ENCODE peak calls at places on chromosomes 16 and 17, in five cellular contexts. One of them, this sample, is unnamed.
A peak's percentile ranks its signal among the peaks of the same experiment; 100 is the strongest.

GRCh38 chr17:58019521-58019920 is 12.5 kb upstream of the SRSF1 start:
- DNase-seq in OCI-LY7: no peak
- DNase-seq in pancreas: no peak
- DNase-seq in K562: no peak
- DNase-seq in MM.1S: no peak
- DNase-seq in this sample: no peak

GRCh38 chr17:57401556-57402488 is 145.5 kb downstream of the MSI2 start:
- DNase-seq in OCI-LY7: peak; percentile 51
- DNase-seq in MM.1S: no peak
- DNase-seq in pancreas: no peak
- DNase-seq in K562: peak; percentile 50
- DNase-seq in this sample: no peak

GRCh38 chr17:74215332-74215727 is 2.0 kb downstream of the TTYH2 start:
- DNase-seq in OCI-LY7: peak; percentile 27
- DNase-seq in MM.1S: no peak
- DNase-seq in K562: no peak
- DNase-seq in pancreas: no peak
- DNase-seq in this sample: no peak

GRCh38 chr16:255183-255582 is 20.6 kb downstream of the RGS11 start:
- DNase-seq in pancreas: no peak
- DNase-seq in K562: no peak
- DNase-seq in MM.1S: no peak
- DNase-seq in OCI-LY7: no peak
- DNase-seq in this sample: no peak

GRCh38 chr17:1012823-1013728 is 16.1 kb downstream of the TIMM22 start:
- DNase-seq in pancreas: no peak
- DNase-seq in K562: no peak
- DNase-seq in OCI-LY7: no peak
- DNase-seq in MM.1S: no peak
- DNase-seq in this sample: no peak

GRCh38 chr16:12794486-12795399 is 8.9 kb downstream of the CPPED1 start:
- DNase-seq in MM.1S: no peak
- DNase-seq in pancreas: no peak
- DNase-seq in K562: peak; percentile 68
- DNase-seq in OCI-LY7: peak; percentile 48
- DNase-seq in this sample: no peak

GRCh38 chr17:16150251-16150859 is 65.0 kb downstream of the NCOR1 start:
- DNase-seq in K562: no peak
- DNase-seq in MM.1S: no peak
- DNase-seq in pancreas: no peak
- DNase-seq in OCI-LY7: no peak
- DNase-seq in this sample: no peak

GRCh38 chr17:80212109-80212508 is 8.0 kb downstream of the SGSH start:
- DNase-seq in MM.1S: no peak
- DNase-seq in K562: no peak
- DNase-seq in pancreas: no peak
- DNase-seq in OCI-LY7: no peak
- DNase-seq in this sample: no peak

GRCh38 chr16:23124315-23124714 is 24.9 kb downstream of the USP31 start:
- DNase-seq in OCI-LY7: no peak
- DNase-seq in MM.1S: no peak
- DNase-seq in pancreas: no peak
- DNase-seq in K562: no peak
- DNase-seq in this sample: no peak

GRCh38 chr16:3984111-3985060 is 103.9 kb upstream of the CREBBP start:
- DNase-seq in OCI-LY7: no peak
- DNase-seq in K562: no peak
- DNase-seq in MM.1S: no peak
- DNase-seq in pancreas: no peak
- DNase-seq in this sample: no peak

GRCh38 chr17:83064021-83064731 is 15.2 kb upstream of the METRNL start:
- DNase-seq in pancreas: peak; percentile 8
- DNase-seq in K562: no peak
- DNase-seq in OCI-LY7: no peak
- DNase-seq in MM.1S: no peak
- DNase-seq in this sample: no peak

GRCh38 chr16:1474471-1474795 is 395 bp downstream of the CLCN7 start:
- DNase-seq in K562: peak; percentile 38
- DNase-seq in pancreas: no peak
- DNase-seq in MM.1S: no peak
- DNase-seq in OCI-LY7: no peak
- DNase-seq in this sample: no peak

GRCh38 chr16:28289939-28290862 is 2.1 kb upstream of the SBK1 start:
- DNase-seq in OCI-LY7: no peak
- DNase-seq in MM.1S: no peak
- DNase-seq in pancreas: no peak
- DNase-seq in K562: no peak
- DNase-seq in this sample: no peak

GRCh38 chr16:57544129-57544653 is 1.7 kb downstream of the ADGRG5 start:
- DNase-seq in K562: peak; percentile 76
- DNase-seq in MM.1S: peak; percentile 78
- DNase-seq in OCI-LY7: peak; percentile 83
- DNase-seq in pancreas: no peak
- DNase-seq in this sample: no peak

GRCh38 chr17:80899402-80900268 is 92.0 kb upstream of the CHMP6 start:
- DNase-seq in OCI-LY7: peak; percentile 45
- DNase-seq in K562: peak; percentile 74
- DNase-seq in MM.1S: no peak
- DNase-seq in pancreas: no peak
- DNase-seq in this sample: no peak

GRCh38 chr16:3121843-3122467 is 9.6 kb downstream of the ZNF205 start:
- DNase-seq in MM.1S: no peak
- DNase-seq in K562: no peak
- DNase-seq in OCI-LY7: no peak
- DNase-seq in pancreas: no peak
- DNase-seq in this sample: no peak

GRCh38 chr17:41444640-41445039 is 3.9 kb upstream of the KRT38 start:
- DNase-seq in K562: no peak
- DNase-seq in MM.1S: no peak
- DNase-seq in pancreas: no peak
- DNase-seq in OCI-LY7: no peak
- DNase-seq in this sample: no peak

GRCh38 chr17:7326186-7326585 is 2.9 kb downstream of the NEURL4 start:
- DNase-seq in K562: no peak
- DNase-seq in OCI-LY7: no peak
- DNase-seq in MM.1S: no peak
- DNase-seq in pancreas: peak; percentile 20
- DNase-seq in this sample: no peak

GRCh38 chr17:42682400-42683384 is at the start of gene CNTNAP1:
- DNase-seq in K562: no peak
- DNase-seq in pancreas: peak; percentile 51
- DNase-seq in OCI-LY7: no peak
- DNase-seq in MM.1S: peak; percentile 60
- DNase-seq in this sample: no peak

GRCh38 chr16:10921536-10922327 is 20.5 kb downstream of the DEXI start:
- DNase-seq in K562: no peak
- DNase-seq in MM.1S: no peak
- DNase-seq in pancreas: no peak
- DNase-seq in OCI-LY7: no peak
- DNase-seq in this sample: no peak

GRCh38 chr16:10926094-10926493 is 16.2 kb downstream of the DEXI start:
- DNase-seq in MM.1S: no peak
- DNase-seq in pancreas: no peak
- DNase-seq in K562: no peak
- DNase-seq in OCI-LY7: no peak
- DNase-seq in this sample: no peak

GRCh38 chr16:10922328-10923145 is 19.7 kb downstream of the DEXI start:
- DNase-seq in OCI-LY7: no peak
- DNase-seq in MM.1S: no peak
- DNase-seq in pancreas: no peak
- DNase-seq in K562: no peak
- DNase-seq in this sample: no peak

GRCh38 chr16:10923146-10923649 is 19.1 kb downstream of the DEXI start:
- DNase-seq in K562: no peak
- DNase-seq in MM.1S: no peak
- DNase-seq in pancreas: no peak
- DNase-seq in OCI-LY7: no peak
- DNase-seq in this sample: no peak

DNA sequence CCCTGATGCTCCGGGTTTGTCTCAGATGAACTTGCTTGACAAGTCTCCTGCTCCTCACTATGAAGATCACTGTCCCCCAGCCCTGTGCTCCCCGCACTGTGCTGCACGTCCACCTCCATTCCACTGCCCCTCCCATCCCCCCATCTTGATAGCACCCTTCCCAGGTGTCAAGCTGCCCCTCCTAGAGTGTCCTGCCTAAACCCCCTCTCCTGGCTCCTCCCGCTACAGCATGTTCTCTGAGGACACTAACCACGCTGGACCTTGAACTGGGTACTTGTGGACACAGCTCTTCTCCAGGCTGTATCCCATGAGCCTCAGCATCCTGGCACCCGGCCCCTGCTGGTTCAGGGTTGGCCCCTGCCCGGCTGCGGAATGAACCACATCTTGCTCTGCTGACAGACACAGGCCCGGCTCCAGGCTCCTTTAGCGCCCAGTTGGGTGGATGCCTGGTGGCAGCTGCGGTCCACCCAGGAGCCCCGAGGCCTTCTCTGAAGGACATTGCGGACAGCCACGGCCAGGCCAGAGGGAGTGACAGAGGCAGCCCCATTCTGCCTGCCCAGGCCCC is 18.5 kb downstream of the DEXI start:
- DNase-seq in K562: no peak
- DNase-seq in pancreas: no peak
- DNase-seq in MM.1S: no peak
- DNase-seq in OCI-LY7: no peak
- DNase-seq in this sample: no peak
- TF ChIP-seq CTCF in K562: no peak
- TF ChIP-seq CTCF in pancreas: no peak
- TF ChIP-seq CTCF in MM.1S: no peak
- TF ChIP-seq CTCF in OCI-LY7: no peak
- TF ChIP-seq CTCF in this sample: no peak

GRCh38 chr17:62974788-62975586 is 9.0 kb downstream of the TANC2 start:
- DNase-seq in K562: no peak
- DNase-seq in OCI-LY7: no peak
- DNase-seq in MM.1S: no peak
- DNase-seq in pancreas: no peak
- DNase-seq in this sample: no peak
- H3K36me3 ChIP-seq in K562: no peaks in the 10 kb centered on the region
- H3K36me3 ChIP-seq in OCI-LY7: no peaks in the 10 kb centered on the region
- H3K36me3 ChIP-seq in MM.1S: no peaks in the 10 kb centered on the region
- H3K36me3 ChIP-seq in pancreas: no peaks in the 10 kb centered on the region
- H3K36me3 ChIP-seq in this sample: no peaks in the 10 kb centered on the region

DNA sequence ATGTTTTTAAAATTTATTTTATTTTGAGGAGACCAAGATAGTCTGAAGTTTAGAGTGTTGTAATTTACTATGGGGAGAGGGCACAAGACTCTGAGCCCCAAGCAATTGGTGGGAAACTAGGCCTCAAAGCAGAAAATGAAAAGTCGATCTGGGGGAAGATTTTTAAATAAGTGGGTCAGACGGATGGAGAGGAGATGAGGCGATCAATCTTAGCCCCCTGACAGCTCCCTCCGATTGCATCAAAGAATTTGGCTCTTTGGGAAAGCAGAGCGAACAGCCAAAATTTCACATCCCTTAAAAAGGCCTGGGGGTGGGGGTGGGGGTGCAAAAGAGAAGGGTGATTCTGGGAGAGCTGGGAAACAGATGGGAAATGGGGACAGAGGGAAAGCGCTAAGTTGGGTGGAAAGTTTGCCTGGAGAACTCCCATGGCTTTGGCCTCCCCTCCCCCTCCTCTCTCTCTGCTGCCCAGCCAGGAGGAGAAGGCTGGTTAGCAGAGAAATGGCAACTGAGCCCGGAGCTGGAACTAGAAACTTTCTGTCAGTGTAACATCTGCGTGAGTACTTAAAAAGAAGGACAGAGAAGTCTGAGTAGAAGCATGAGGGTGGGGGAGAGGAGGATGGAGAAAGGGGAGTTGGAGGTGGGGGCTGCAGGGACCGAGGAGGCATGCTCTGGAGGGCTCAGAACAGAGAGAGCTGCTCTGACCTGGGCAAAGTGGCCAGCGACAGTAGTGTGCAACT is 1.4 kb upstream of the HOXB2 start:
- DNase-seq in OCI-LY7: no peak
- DNase-seq in K562: peak; percentile 69
- DNase-seq in MM.1S: no peak
- DNase-seq in pancreas: no peak
- DNase-seq in this sample: no peak
- H3K4me3 ChIP-seq in OCI-LY7: no peak overlapping the region
- H3K4me3 ChIP-seq in K562: peak overlapping the region; percentile 36
- H3K4me3 ChIP-seq in MM.1S: no peak overlapping the region
- H3K4me3 ChIP-seq in pancreas: no peak overlapping the region
- H3K4me3 ChIP-seq in this sample: no peak overlapping the region

GRCh38 chr17:45246861-45247428 is 14.9 kb downstream of the SPATA32 start:
- DNase-seq in pancreas: no peak
- DNase-seq in OCI-LY7: peak; percentile 50
- DNase-seq in MM.1S: no peak
- DNase-seq in K562: peak; percentile 43
- DNase-seq in this sample: no peak
- TF ChIP-seq CTCF in pancreas: no peak
- TF ChIP-seq CTCF in OCI-LY7: peak; percentile 80
- TF ChIP-seq CTCF in MM.1S: peak; percentile 30
- TF ChIP-seq CTCF in K562: peak; percentile 53
- TF ChIP-seq CTCF in this sample: peak; percentile 67

GRCh38 chr17:82036634-82037112 is 824 bp downstream of the DCXR start:
- DNase-seq in K562: peak; percentile 42
- DNase-seq in MM.1S: no peak
- DNase-seq in OCI-LY7: no peak
- DNase-seq in pancreas: no peak
- DNase-seq in this sample: no peak

GRCh38 chr17:82037889-82038195 is 345 bp upstream of the DCXR start:
- DNase-seq in OCI-LY7: no peak
- DNase-seq in MM.1S: no peak
- DNase-seq in K562: no peak
- DNase-seq in pancreas: no peak
- DNase-seq in this sample: no peak

GRCh38 chr17:82035488-82035887 is 2.0 kb downstream of the DCXR start:
- DNase-seq in OCI-LY7: no peak
- DNase-seq in K562: no peak
- DNase-seq in MM.1S: no peak
- DNase-seq in pancreas: no peak
- DNase-seq in this sample: no peak

GRCh38 chr17:82035956-82036633 is 1.4 kb downstream of the DCXR start:
- DNase-seq in K562: no peak
- DNase-seq in OCI-LY7: no peak
- DNase-seq in pancreas: no peak
- DNase-seq in MM.1S: no peak
- DNase-seq in this sample: no peak

DNA sequence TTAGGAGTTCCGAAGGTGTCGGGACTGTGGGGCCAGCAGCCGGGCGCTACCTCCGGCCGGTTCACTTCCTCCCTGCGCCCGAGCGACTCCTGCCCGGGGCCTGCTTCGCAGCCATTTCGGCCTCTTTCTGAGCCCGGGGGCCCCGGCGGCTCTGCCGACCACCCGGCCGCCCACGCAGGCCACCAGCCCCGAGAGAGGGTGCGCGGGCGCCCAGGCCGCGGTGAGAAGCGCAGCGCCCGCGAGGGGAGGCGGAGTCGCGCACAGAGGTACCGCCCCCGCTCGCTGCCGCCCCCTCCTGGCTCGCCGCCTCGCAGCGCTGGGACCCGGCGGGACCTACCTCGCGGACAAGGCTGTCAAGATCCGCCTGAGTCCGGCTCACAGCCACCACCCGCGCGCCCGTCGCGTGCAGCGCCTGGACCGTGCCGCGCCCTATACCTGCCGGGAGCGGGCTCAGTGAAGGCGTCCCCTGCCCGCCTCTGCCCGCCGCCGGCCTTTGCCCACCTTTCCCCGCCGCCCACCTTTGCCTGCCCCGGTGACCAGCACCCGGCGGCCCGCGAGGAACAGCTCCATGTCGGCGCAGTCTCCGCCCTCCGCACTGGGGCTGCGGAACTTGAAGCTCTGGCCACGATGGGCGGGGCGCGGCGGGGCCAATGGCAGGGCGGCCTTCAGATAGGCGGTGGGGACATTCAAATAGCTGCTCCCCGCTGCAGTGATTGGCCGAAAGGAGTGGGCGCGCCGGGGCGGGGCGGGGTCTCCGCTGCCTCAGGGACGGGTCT is at the start of gene DCXR:
- DNase-seq in pancreas: peak; percentile 97
- DNase-seq in MM.1S: peak; percentile 97
- DNase-seq in K562: peak; percentile 99
- DNase-seq in OCI-LY7: peak; percentile 99
- DNase-seq in this sample: peak; percentile 63
- H3K36me3 ChIP-seq in pancreas: no peaks in the 10 kb centered on the region
- H3K36me3 ChIP-seq in MM.1S: no peaks in the 10 kb centered on the region
- H3K36me3 ChIP-seq in K562: peaks cover 38% of the 10 kb centered on the region
- H3K36me3 ChIP-seq in OCI-LY7: no peaks in the 10 kb centered on the region
- H3K36me3 ChIP-seq in this sample: no peaks in the 10 kb centered on the region